ENCODE peak calls at places on chromosomes 3 and 15, in five cellular contexts. One of them, this sample, is unnamed.

GRCh38 chr3:141303481-141304223 is 64.7 kb upstream of the ZBTB38 start:
- DNase-seq in fibroblast of the aortic adventitia: peak; percentile 92
- DNase-seq in psoas muscle: no peak
- DNase-seq in bronchial epithelial cell: peak; percentile 74
- DNase-seq in uterus: peak; percentile 65
- DNase-seq in this sample: peak; percentile 91

GRCh38 chr3:120908030-120908802 is at the start of gene STXBP5L:
- DNase-seq in uterus: peak; percentile 71
- DNase-seq in fibroblast of the aortic adventitia: peak; percentile 44
- DNase-seq in bronchial epithelial cell: peak; percentile 60
- DNase-seq in psoas muscle: peak; percentile 50
- DNase-seq in this sample: peak; percentile 83

GRCh38 chr3:8813411-8813810 is 44.0 kb upstream of the OXTR start:
- DNase-seq in uterus: no peak
- DNase-seq in bronchial epithelial cell: no peak
- DNase-seq in fibroblast of the aortic adventitia: no peak
- DNase-seq in psoas muscle: no peak
- DNase-seq in this sample: no peak

GRCh38 chr3:47440131-47440530 is 35.6 kb downstream of the SCAP start:
- DNase-seq in fibroblast of the aortic adventitia: no peak
- DNase-seq in psoas muscle: no peak
- DNase-seq in bronchial epithelial cell: peak; percentile 15
- DNase-seq in uterus: no peak
- DNase-seq in this sample: peak; percentile 33

GRCh38 chr15:35293353-35294130 is 208.4 kb upstream of the NANOGP8 start:
- DNase-seq in bronchial epithelial cell: peak; percentile 47
- DNase-seq in psoas muscle: no peak
- DNase-seq in uterus: no peak
- DNase-seq in fibroblast of the aortic adventitia: peak; percentile 49
- DNase-seq in this sample: peak; percentile 82

GRCh38 chr15:22979069-22979698 is 984 bp downstream of the CYFIP1 start:
- DNase-seq in bronchial epithelial cell: peak; percentile 36
- DNase-seq in psoas muscle: peak; percentile 60
- DNase-seq in uterus: no peak
- DNase-seq in fibroblast of the aortic adventitia: peak; percentile 49
- DNase-seq in this sample: peak; percentile 55

GRCh38 chr3:90011136-90011535 is 903.7 kb downstream of the EPHA3 start:
- DNase-seq in psoas muscle: no peak
- DNase-seq in bronchial epithelial cell: no peak
- DNase-seq in uterus: no peak
- DNase-seq in fibroblast of the aortic adventitia: peak; percentile 25
- DNase-seq in this sample: peak; percentile 71

GRCh38 chr3:175716451-175716850 is 857.3 kb downstream of the NAALADL2 start:
- DNase-seq in uterus: no peak
- DNase-seq in bronchial epithelial cell: no peak
- DNase-seq in psoas muscle: no peak
- DNase-seq in fibroblast of the aortic adventitia: peak; percentile 34
- DNase-seq in this sample: peak; percentile 40

GRCh38 chr3:183941216-183941615 is 56.5 kb upstream of the PARL start:
- DNase-seq in fibroblast of the aortic adventitia: no peak
- DNase-seq in uterus: no peak
- DNase-seq in bronchial epithelial cell: no peak
- DNase-seq in psoas muscle: no peak
- DNase-seq in this sample: no peak

GRCh38 chr15:70195171-70195807 is 97.6 kb upstream of the TLE3 start:
- DNase-seq in psoas muscle: no peak
- DNase-seq in fibroblast of the aortic adventitia: no peak
- DNase-seq in uterus: no peak
- DNase-seq in bronchial epithelial cell: peak; percentile 74
- DNase-seq in this sample: no peak

GRCh38 chr3:70989174-70989573 is 594.4 kb downstream of the FOXP1 start:
- DNase-seq in fibroblast of the aortic adventitia: peak; percentile 75
- DNase-seq in uterus: no peak
- DNase-seq in bronchial epithelial cell: peak; percentile 35
- DNase-seq in psoas muscle: no peak
- DNase-seq in this sample: peak; percentile 86

GRCh38 chr3:45665101-45665572 is 24.1 kb upstream of the SACM1L start:
- DNase-seq in fibroblast of the aortic adventitia: no peak
- DNase-seq in bronchial epithelial cell: peak; percentile 57
- DNase-seq in psoas muscle: no peak
- DNase-seq in uterus: no peak
- DNase-seq in this sample: peak; percentile 58

GRCh38 chr3:141308588-141309218 is 59.6 kb upstream of the ZBTB38 start:
- DNase-seq in psoas muscle: peak; percentile 40
- DNase-seq in uterus: peak; percentile 39
- DNase-seq in fibroblast of the aortic adventitia: peak; percentile 47
- DNase-seq in bronchial epithelial cell: peak; percentile 75
- DNase-seq in this sample: peak; percentile 55

GRCh38 chr3:127698264-127699097 is 25.7 kb downstream of the ABTB1 start:
- DNase-seq in uterus: no peak
- DNase-seq in psoas muscle: no peak
- DNase-seq in fibroblast of the aortic adventitia: no peak
- DNase-seq in bronchial epithelial cell: no peak
- DNase-seq in this sample: no peak

DNA sequence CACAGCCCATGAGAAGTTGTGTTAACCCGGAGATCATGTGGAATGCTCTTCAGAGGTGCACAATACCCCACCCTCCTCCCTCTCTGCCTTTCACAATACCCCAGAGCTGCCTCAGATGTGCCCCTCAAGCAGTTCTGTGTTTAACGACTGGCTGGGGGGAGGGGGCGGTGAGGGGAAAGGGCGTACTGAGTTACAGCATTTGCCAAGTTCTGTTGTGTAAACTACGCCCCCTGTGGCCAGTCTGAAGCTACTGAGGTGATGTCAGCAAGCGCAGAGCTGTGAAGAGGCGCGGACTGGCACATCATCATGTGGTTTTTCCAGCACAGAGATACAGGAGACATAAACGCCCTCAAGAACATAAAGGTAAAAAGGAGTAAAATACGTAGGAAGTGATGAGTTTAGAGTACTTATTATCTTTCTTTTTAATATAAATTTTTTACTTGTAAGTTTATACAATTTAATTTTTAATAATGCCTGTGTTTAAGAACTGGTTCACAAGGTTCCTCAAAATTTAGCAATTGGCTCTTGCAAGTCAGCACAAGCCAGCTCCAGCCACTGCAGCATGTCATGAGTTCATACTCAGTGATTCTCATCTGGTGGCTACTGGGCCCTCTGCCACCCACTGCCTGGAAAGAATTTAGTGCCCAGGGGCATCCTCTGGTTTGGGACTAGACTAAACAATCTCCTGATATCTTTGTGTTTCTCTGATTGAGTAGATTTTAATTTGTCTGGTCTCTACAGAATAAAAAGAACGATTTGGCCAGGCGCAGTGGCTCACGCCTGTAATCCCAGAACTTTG is 1.7 kb downstream of the EPB42 start:
- DNase-seq in uterus: no peak
- DNase-seq in psoas muscle: no peak
- DNase-seq in fibroblast of the aortic adventitia: peak; percentile 10
- DNase-seq in bronchial epithelial cell: peak; percentile 88
- DNase-seq in this sample: peak; percentile 17
- TF ChIP-seq CTCF in uterus: no peak
- TF ChIP-seq CTCF in psoas muscle: no peak
- TF ChIP-seq CTCF in fibroblast of the aortic adventitia: peak; percentile 19
- TF ChIP-seq CTCF in bronchial epithelial cell: peak; percentile 58
- TF ChIP-seq CTCF in this sample: peak; percentile 33

GRCh38 chr3:118991775-118992174 is 42.9 kb downstream of the IGSF11 start:
- DNase-seq in uterus: no peak
- DNase-seq in fibroblast of the aortic adventitia: no peak
- DNase-seq in psoas muscle: no peak
- DNase-seq in bronchial epithelial cell: no peak
- DNase-seq in this sample: no peak
- H3K4me3 ChIP-seq in uterus: no peak overlapping the region
- H3K4me3 ChIP-seq in fibroblast of the aortic adventitia: no peak overlapping the region
- H3K4me3 ChIP-seq in psoas muscle: no peak overlapping the region
- H3K4me3 ChIP-seq in bronchial epithelial cell: no peak overlapping the region
- H3K4me3 ChIP-seq in this sample: no peak overlapping the region

GRCh38 chr3:11115548-11115947 is 38.7 kb upstream of the HRH1 start:
- DNase-seq in fibroblast of the aortic adventitia: no peak
- DNase-seq in psoas muscle: no peak
- DNase-seq in bronchial epithelial cell: no peak
- DNase-seq in uterus: no peak
- DNase-seq in this sample: no peak
- TF ChIP-seq CTCF in fibroblast of the aortic adventitia: no peak
- TF ChIP-seq CTCF in psoas muscle: no peak
- TF ChIP-seq CTCF in bronchial epithelial cell: no peak
- TF ChIP-seq CTCF in uterus: no peak
- TF ChIP-seq CTCF in this sample: no peak

GRCh38 chr15:62712455-62712839 is 330.1 kb upstream of the TPM1 start:
- DNase-seq in bronchial epithelial cell: no peak
- DNase-seq in fibroblast of the aortic adventitia: no peak
- DNase-seq in psoas muscle: no peak
- DNase-seq in uterus: no peak
- DNase-seq in this sample: no peak

GRCh38 chr15:62719316-62719715 is 323.2 kb upstream of the TPM1 start:
- DNase-seq in bronchial epithelial cell: peak; percentile 13
- DNase-seq in psoas muscle: no peak
- DNase-seq in uterus: no peak
- DNase-seq in fibroblast of the aortic adventitia: peak; percentile 23
- DNase-seq in this sample: peak; percentile 42

GRCh38 chr15:62722237-62722636 is 320.3 kb upstream of the TPM1 start:
- DNase-seq in bronchial epithelial cell: no peak
- DNase-seq in psoas muscle: no peak
- DNase-seq in fibroblast of the aortic adventitia: no peak
- DNase-seq in uterus: no peak
- DNase-seq in this sample: no peak

GRCh38 chr15:62715946-62716345 is 326.6 kb upstream of the TPM1 start:
- DNase-seq in psoas muscle: no peak
- DNase-seq in bronchial epithelial cell: no peak
- DNase-seq in fibroblast of the aortic adventitia: no peak
- DNase-seq in uterus: no peak
- DNase-seq in this sample: no peak

DNA sequence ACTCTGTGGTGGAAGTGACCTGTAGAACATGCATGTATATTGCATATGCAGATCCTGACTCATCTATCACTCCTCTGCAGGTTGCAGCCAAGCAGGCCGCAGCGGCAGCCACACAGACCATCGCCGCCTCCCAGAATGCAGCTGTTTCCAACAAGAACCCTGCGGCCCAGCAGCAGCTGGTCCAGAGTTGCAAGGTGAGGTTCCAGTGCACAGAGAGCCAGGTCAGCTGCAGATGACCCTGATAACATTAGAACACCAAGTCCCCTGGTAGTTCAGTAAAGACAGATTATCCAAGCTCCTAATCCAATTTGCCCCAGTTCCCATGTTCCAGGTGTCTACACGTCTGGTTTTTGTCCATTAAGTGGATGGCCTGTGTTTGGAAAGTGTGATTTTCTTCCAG is 325.1 kb upstream of the TPM1 start:
- DNase-seq in bronchial epithelial cell: no peak
- DNase-seq in fibroblast of the aortic adventitia: no peak
- DNase-seq in uterus: no peak
- DNase-seq in psoas muscle: no peak
- DNase-seq in this sample: no peak
- H3K4me3 ChIP-seq in bronchial epithelial cell: no peak overlapping the region
- H3K4me3 ChIP-seq in fibroblast of the aortic adventitia: no peak overlapping the region
- H3K4me3 ChIP-seq in uterus: no peak overlapping the region
- H3K4me3 ChIP-seq in psoas muscle: no peak overlapping the region
- H3K4me3 ChIP-seq in this sample: no peak overlapping the region

This sample was measured in cardiac fibroblast.